ENCODE peak calls at places on chromosomes 5 and 9, in ten cellular contexts. One of them, this sample, is unnamed.
A peak's percentile ranks its signal among the peaks of the same experiment; 100 is the strongest.

GRCh38 chr9:122367779-122368460 is 2.9 kb upstream of the PTGS1 start:
- DNase-seq in lower lobe of right lung: no peak
- DNase-seq in IMR-90: no peak
- DNase-seq in CD8-positive, alpha-beta T cell: no peak
- DNase-seq in ovary: no peak
- DNase-seq in bronchial epithelial cell: peak; percentile 84
- DNase-seq in breast epithelium: no peak
- DNase-seq in thyroid gland: no peak
- DNase-seq in cardiac fibroblast: no peak
- DNase-seq in A549: no peak
- DNase-seq in this sample: no peak

GRCh38 chr5:126129431-126129830 is 293.8 kb upstream of the GRAMD2B start:
- DNase-seq in lower lobe of right lung: no peak
- DNase-seq in IMR-90: no peak
- DNase-seq in CD8-positive, alpha-beta T cell: no peak
- DNase-seq in ovary: no peak
- DNase-seq in bronchial epithelial cell: peak; percentile 38
- DNase-seq in breast epithelium: no peak
- DNase-seq in thyroid gland: no peak
- DNase-seq in cardiac fibroblast: no peak
- DNase-seq in A549: no peak
- DNase-seq in this sample: no peak

GRCh38 chr5:40368200-40368599 is 311.5 kb upstream of the PTGER4 start:
- DNase-seq in lower lobe of right lung: no peak
- DNase-seq in IMR-90: no peak
- DNase-seq in CD8-positive, alpha-beta T cell: no peak
- DNase-seq in ovary: no peak
- DNase-seq in bronchial epithelial cell: no peak
- DNase-seq in breast epithelium: no peak
- DNase-seq in thyroid gland: no peak
- DNase-seq in cardiac fibroblast: no peak
- DNase-seq in A549: no peak
- DNase-seq in this sample: no peak

GRCh38 chr9:106859957-106860715 is 2.8 kb upstream of the ZNF462 start:
- DNase-seq in lower lobe of right lung: peak; percentile 60
- DNase-seq in IMR-90: no peak
- DNase-seq in CD8-positive, alpha-beta T cell: no peak
- DNase-seq in ovary: peak; percentile 64
- DNase-seq in bronchial epithelial cell: peak; percentile 66
- DNase-seq in breast epithelium: peak; percentile 59
- DNase-seq in thyroid gland: peak; percentile 45
- DNase-seq in cardiac fibroblast: peak; percentile 29
- DNase-seq in A549: peak; percentile 48
- DNase-seq in this sample: no peak

GRCh38 chr5:25458628-25459027 is 813.9 kb upstream of the CDH10 start:
- DNase-seq in lower lobe of right lung: no peak
- DNase-seq in IMR-90: no peak
- DNase-seq in CD8-positive, alpha-beta T cell: no peak
- DNase-seq in ovary: no peak
- DNase-seq in bronchial epithelial cell: peak; percentile 17
- DNase-seq in breast epithelium: no peak
- DNase-seq in thyroid gland: no peak
- DNase-seq in cardiac fibroblast: no peak
- DNase-seq in A549: peak; percentile 14
- DNase-seq in this sample: no peak

GRCh38 chr5:176769911-176770310 is 40.4 kb upstream of the UNC5A start:
- DNase-seq in lower lobe of right lung: no peak
- DNase-seq in IMR-90: no peak
- DNase-seq in CD8-positive, alpha-beta T cell: peak; percentile 9
- DNase-seq in ovary: no peak
- DNase-seq in bronchial epithelial cell: no peak
- DNase-seq in breast epithelium: peak; percentile 22
- DNase-seq in thyroid gland: no peak
- DNase-seq in cardiac fibroblast: no peak
- DNase-seq in A549: no peak
- DNase-seq in this sample: no peak

GRCh38 chr5:30041831-30042385 is 1151.6 kb upstream of the CDH6 start:
- DNase-seq in lower lobe of right lung: no peak
- DNase-seq in IMR-90: no peak
- DNase-seq in CD8-positive, alpha-beta T cell: no peak
- DNase-seq in ovary: no peak
- DNase-seq in bronchial epithelial cell: no peak
- DNase-seq in breast epithelium: no peak
- DNase-seq in thyroid gland: no peak
- DNase-seq in cardiac fibroblast: no peak
- DNase-seq in A549: no peak
- DNase-seq in this sample: no peak

GRCh38 chr9:27467486-27467885 is 56.6 kb upstream of the IFNK start:
- DNase-seq in lower lobe of right lung: no peak
- DNase-seq in IMR-90: no peak
- DNase-seq in CD8-positive, alpha-beta T cell: no peak
- DNase-seq in ovary: no peak
- DNase-seq in bronchial epithelial cell: no peak
- DNase-seq in breast epithelium: no peak
- DNase-seq in thyroid gland: no peak
- DNase-seq in cardiac fibroblast: no peak
- DNase-seq in A549: no peak
- DNase-seq in this sample: no peak

GRCh38 chr5:34616665-34617064 is 39.5 kb upstream of the RAI14 start:
- DNase-seq in lower lobe of right lung: no peak
- DNase-seq in IMR-90: no peak
- DNase-seq in CD8-positive, alpha-beta T cell: no peak
- DNase-seq in ovary: no peak
- DNase-seq in bronchial epithelial cell: no peak
- DNase-seq in breast epithelium: no peak
- DNase-seq in thyroid gland: no peak
- DNase-seq in cardiac fibroblast: no peak
- DNase-seq in A549: no peak
- DNase-seq in this sample: no peak

GRCh38 chr5:60997721-60998120 is 52.7 kb downstream of the NDUFAF2 start:
- DNase-seq in lower lobe of right lung: no peak
- DNase-seq in IMR-90: no peak
- DNase-seq in CD8-positive, alpha-beta T cell: no peak
- DNase-seq in ovary: no peak
- DNase-seq in bronchial epithelial cell: no peak
- DNase-seq in breast epithelium: no peak
- DNase-seq in thyroid gland: no peak
- DNase-seq in cardiac fibroblast: peak; percentile 39
- DNase-seq in A549: no peak
- DNase-seq in this sample: no peak

GRCh38 chr5:141821430-141821925 is 56.7 kb downstream of the PCDH1 start:
- DNase-seq in lower lobe of right lung: no peak
- DNase-seq in IMR-90: peak; percentile 94
- DNase-seq in CD8-positive, alpha-beta T cell: no peak
- DNase-seq in ovary: no peak
- DNase-seq in bronchial epithelial cell: peak; percentile 73
- DNase-seq in breast epithelium: no peak
- DNase-seq in thyroid gland: no peak
- DNase-seq in cardiac fibroblast: peak; percentile 90
- DNase-seq in A549: peak; percentile 65
- DNase-seq in this sample: no peak

GRCh38 chr9:113150670-113151591 is at the start of gene SLC31A2:
- DNase-seq in lower lobe of right lung: peak; percentile 97
- DNase-seq in IMR-90: peak; percentile 72
- DNase-seq in CD8-positive, alpha-beta T cell: peak; percentile 89
- DNase-seq in ovary: peak; percentile 85
- DNase-seq in bronchial epithelial cell: peak; percentile 60
- DNase-seq in breast epithelium: peak; percentile 86
- DNase-seq in thyroid gland: peak; percentile 88
- DNase-seq in cardiac fibroblast: peak; percentile 83
- DNase-seq in A549: peak; percentile 88
- DNase-seq in this sample: peak; percentile 80
- TF ChIP-seq CTCF in lower lobe of right lung: peak; percentile 51
- TF ChIP-seq CTCF in IMR-90: peak; percentile 28
- TF ChIP-seq CTCF in CD8-positive, alpha-beta T cell: peak; percentile 33
- TF ChIP-seq CTCF in ovary: no peak
- TF ChIP-seq CTCF in bronchial epithelial cell: peak; percentile 49
- TF ChIP-seq CTCF in breast epithelium: no peak
- TF ChIP-seq CTCF in thyroid gland: no peak
- TF ChIP-seq CTCF in cardiac fibroblast: peak; percentile 16
- TF ChIP-seq CTCF in A549: peak; percentile 49
- TF ChIP-seq CTCF in this sample: no peak

DNA sequence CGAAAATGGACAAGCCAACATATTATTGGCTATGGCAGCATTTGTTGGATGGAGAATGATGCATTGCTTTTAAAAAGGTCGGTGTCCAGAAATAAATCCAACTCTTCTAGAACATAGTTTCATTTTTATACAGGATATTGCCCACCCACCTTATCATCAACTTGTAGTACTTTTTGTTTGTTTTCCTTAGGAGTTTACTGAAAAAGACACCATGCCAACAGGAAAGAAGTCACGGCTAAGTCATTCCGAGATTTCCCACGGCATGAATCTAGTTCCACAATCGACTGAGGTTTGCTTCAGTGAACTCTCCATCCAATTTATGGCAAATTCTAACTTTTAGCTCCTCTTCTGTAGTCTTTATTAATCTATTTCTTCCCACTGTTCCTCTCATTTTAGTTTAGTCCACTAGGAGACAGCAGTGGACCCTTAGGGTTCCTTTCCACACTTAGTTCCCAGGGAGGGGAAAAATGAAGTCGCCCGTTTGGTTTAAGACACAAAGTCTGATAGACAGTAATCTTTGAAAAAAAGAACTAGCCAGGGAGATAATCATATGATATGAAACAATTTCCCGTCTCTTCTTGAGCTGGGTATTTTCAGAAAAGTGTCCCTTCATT is 237.5 kb downstream of the AP3B1 start:
- DNase-seq in lower lobe of right lung: no peak
- DNase-seq in IMR-90: no peak
- DNase-seq in CD8-positive, alpha-beta T cell: no peak
- DNase-seq in ovary: no peak
- DNase-seq in bronchial epithelial cell: no peak
- DNase-seq in breast epithelium: no peak
- DNase-seq in thyroid gland: no peak
- DNase-seq in cardiac fibroblast: peak; percentile 66
- DNase-seq in A549: no peak
- DNase-seq in this sample: no peak
- TF ChIP-seq CTCF in lower lobe of right lung: peak; percentile 8
- TF ChIP-seq CTCF in IMR-90: peak; percentile 20
- TF ChIP-seq CTCF in CD8-positive, alpha-beta T cell: no peak
- TF ChIP-seq CTCF in ovary: no peak
- TF ChIP-seq CTCF in bronchial epithelial cell: no peak
- TF ChIP-seq CTCF in breast epithelium: no peak
- TF ChIP-seq CTCF in thyroid gland: no peak
- TF ChIP-seq CTCF in cardiac fibroblast: peak; percentile 16
- TF ChIP-seq CTCF in A549: peak; percentile 12
- TF ChIP-seq CTCF in this sample: no peak

GRCh38 chr9:127181315-127181580 is 58.8 kb upstream of the ANGPTL2 start:
- DNase-seq in lower lobe of right lung: peak; percentile 11
- DNase-seq in IMR-90: no peak
- DNase-seq in CD8-positive, alpha-beta T cell: no peak
- DNase-seq in ovary: peak; percentile 14
- DNase-seq in bronchial epithelial cell: no peak
- DNase-seq in breast epithelium: peak; percentile 24
- DNase-seq in thyroid gland: no peak
- DNase-seq in cardiac fibroblast: no peak
- DNase-seq in A549: no peak
- DNase-seq in this sample: peak; percentile 4

GRCh38 chr9:127179633-127180401 is 57.4 kb upstream of the ANGPTL2 start:
- DNase-seq in lower lobe of right lung: peak; percentile 29
- DNase-seq in IMR-90: no peak
- DNase-seq in CD8-positive, alpha-beta T cell: no peak
- DNase-seq in ovary: peak; percentile 46
- DNase-seq in bronchial epithelial cell: no peak
- DNase-seq in breast epithelium: peak; percentile 5
- DNase-seq in thyroid gland: no peak
- DNase-seq in cardiac fibroblast: no peak
- DNase-seq in A549: no peak
- DNase-seq in this sample: peak; percentile 4

GRCh38 chr9:127181595-127182190 is 59.3 kb upstream of the ANGPTL2 start:
- DNase-seq in lower lobe of right lung: no peak
- DNase-seq in IMR-90: no peak
- DNase-seq in CD8-positive, alpha-beta T cell: no peak
- DNase-seq in ovary: peak; percentile 9
- DNase-seq in bronchial epithelial cell: no peak
- DNase-seq in breast epithelium: peak; percentile 5
- DNase-seq in thyroid gland: no peak
- DNase-seq in cardiac fibroblast: no peak
- DNase-seq in A549: no peak
- DNase-seq in this sample: peak; percentile 0

GRCh38 chr9:127178646-127179632 is 56.5 kb upstream of the ANGPTL2 start:
- DNase-seq in lower lobe of right lung: peak; percentile 14
- DNase-seq in IMR-90: no peak
- DNase-seq in CD8-positive, alpha-beta T cell: no peak
- DNase-seq in ovary: peak; percentile 71
- DNase-seq in bronchial epithelial cell: no peak
- DNase-seq in breast epithelium: peak; percentile 31
- DNase-seq in thyroid gland: peak; percentile 33
- DNase-seq in cardiac fibroblast: no peak
- DNase-seq in A549: no peak
- DNase-seq in this sample: peak; percentile 9

DNA sequence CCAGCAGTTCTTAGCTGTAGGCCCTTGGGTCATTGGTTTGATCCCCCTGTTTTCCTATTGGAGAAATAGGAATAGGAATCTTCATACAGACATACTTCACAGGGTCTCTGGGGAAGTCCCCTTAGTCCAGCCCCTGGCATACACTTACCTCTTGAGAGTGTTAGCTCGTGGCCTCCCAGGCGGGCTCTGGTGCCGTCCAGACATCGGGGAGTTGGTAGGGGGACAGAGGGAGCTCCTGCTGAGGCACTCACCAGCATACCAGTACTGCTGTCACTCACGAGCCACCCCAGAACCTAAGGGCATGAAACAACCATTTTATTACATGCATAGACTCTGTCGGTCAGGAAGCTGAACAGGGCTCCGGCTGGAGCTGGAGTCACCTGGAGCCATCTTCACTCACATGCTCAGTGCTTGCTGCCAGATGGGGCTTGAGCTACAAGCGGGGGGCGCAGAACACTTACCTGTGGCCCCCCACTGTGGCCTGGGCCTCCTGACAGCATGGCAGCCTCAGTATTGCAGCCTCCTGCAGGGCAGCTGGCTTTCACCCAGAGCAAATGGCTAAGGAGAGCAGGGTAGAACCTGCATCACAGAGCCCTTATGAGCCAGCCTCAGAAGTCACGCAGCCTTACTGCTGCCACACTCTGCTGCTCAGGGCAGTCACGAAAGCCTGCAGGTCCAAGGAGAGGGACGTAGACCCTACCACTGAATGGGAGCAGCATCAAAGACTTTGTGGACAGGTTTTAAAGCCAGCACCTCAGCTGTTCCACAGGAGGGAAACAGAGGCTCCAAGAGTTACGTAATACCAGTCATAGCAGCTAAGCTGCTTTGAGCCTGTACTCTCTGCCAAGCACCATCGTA is 58.3 kb upstream of the ANGPTL2 start:
- DNase-seq in lower lobe of right lung: peak; percentile 36
- DNase-seq in IMR-90: no peak
- DNase-seq in CD8-positive, alpha-beta T cell: no peak
- DNase-seq in ovary: peak; percentile 25
- DNase-seq in bronchial epithelial cell: no peak
- DNase-seq in breast epithelium: peak; percentile 33
- DNase-seq in thyroid gland: no peak
- DNase-seq in cardiac fibroblast: no peak
- DNase-seq in A549: no peak
- DNase-seq in this sample: peak; percentile 1
- TF ChIP-seq CTCF in lower lobe of right lung: no peak
- TF ChIP-seq CTCF in IMR-90: no peak
- TF ChIP-seq CTCF in CD8-positive, alpha-beta T cell: no peak
- TF ChIP-seq CTCF in ovary: no peak
- TF ChIP-seq CTCF in bronchial epithelial cell: no peak
- TF ChIP-seq CTCF in breast epithelium: no peak
- TF ChIP-seq CTCF in thyroid gland: no peak
- TF ChIP-seq CTCF in cardiac fibroblast: no peak
- TF ChIP-seq CTCF in A549: no peak
- TF ChIP-seq CTCF in this sample: no peak

GRCh38 chr5:6675784-6676499 is 37.3 kb upstream of the TENT4A start:
- DNase-seq in lower lobe of right lung: no peak
- DNase-seq in IMR-90: no peak
- DNase-seq in CD8-positive, alpha-beta T cell: no peak
- DNase-seq in ovary: no peak
- DNase-seq in bronchial epithelial cell: no peak
- DNase-seq in breast epithelium: no peak
- DNase-seq in thyroid gland: no peak
- DNase-seq in cardiac fibroblast: no peak
- DNase-seq in A549: peak; percentile 11
- DNase-seq in this sample: no peak
- TF ChIP-seq CTCF in lower lobe of right lung: no peak
- TF ChIP-seq CTCF in IMR-90: no peak
- TF ChIP-seq CTCF in CD8-positive, alpha-beta T cell: no peak
- TF ChIP-seq CTCF in ovary: no peak
- TF ChIP-seq CTCF in bronchial epithelial cell: peak; percentile 14
- TF ChIP-seq CTCF in breast epithelium: no peak
- TF ChIP-seq CTCF in thyroid gland: no peak
- TF ChIP-seq CTCF in cardiac fibroblast: no peak
- TF ChIP-seq CTCF in A549: no peak
- TF ChIP-seq CTCF in this sample: no peak